ENCODE peak calls at places on chromosomes 11 and 22, in five cellular contexts. O is stimulated activated CD4-positive, alpha-beta T cell treated with anti-CD3 and anti-CD28 coated beads, Interleukin-1b, Interleukin-23, amount 100 ng/mL, for 4 hours; U is neural crest cell; B is colonic mucosa; P is head of caudate nucleus. J is an unnamed sample.

GRCh38 chr11:117953029-117953671 is 23.9 kb upstream of the TMPRSS13 start:
- DNase-seq in O (no peak), U (no peak), B (no peak), P (no peak), J (no peak)

GRCh38 chr11:132033051-132033450 is 662.6 kb downstream of the NTM start:
- DNase-seq in O (no peak), U (no peak), B (no peak), P (no peak), J (no peak)

GRCh38 chr11:45038923-45039322 is 88.2 kb upstream of the TP53I11 start:
- DNase-seq in O (no peak), U (no peak), B (no peak), P (no peak), J (no peak)

GRCh38 chr11:108960498-108960897 is 295.6 kb downstream of the DDX10 start:
- DNase-seq in O (no peak), U (no peak), B (no peak), P (peak; percentile 40), J (no peak)

GRCh38 chr11:68596231-68596630 is 88.1 kb upstream of the GAL start:
- DNase-seq in O (no peak), U (no peak), B (no peak), P (no peak), J (no peak)

GRCh38 chr11:7197469-7197868 is 54.2 kb upstream of the SYT9 start:
- DNase-seq in O (no peak), U (no peak), B (no peak), P (no peak), J (no peak)

GRCh38 chr11:33207408-33207985 is 46.2 kb upstream of the CSTF3 start:
- DNase-seq in O (no peak), U (no peak), B (no peak), P (no peak), J (no peak)

GRCh38 chr11:43518407-43519165 is 159.9 kb downstream of the TTC17 start:
- DNase-seq in O (no peak), U (no peak), B (no peak), P (no peak), J (no peak)

GRCh38 chr22:31947296-31947695 is 3.0 kb downstream of the YWHAH start:
- DNase-seq in O (peak; percentile 28), U (no peak), B (peak; percentile 53), P (no peak), J (no peak)

GRCh38 chr22:32849501-32849900 is 48.0 kb downstream of the TIMP3 start:
- DNase-seq in O (no peak), U (no peak), B (no peak), P (no peak), J (no peak)

GRCh38 chr11:94649925-94650623 is 82.9 kb downstream of the PIWIL4 start:
- DNase-seq in O (no peak), U (no peak), B (no peak), P (no peak), J (no peak)

GRCh38 chr11:124740277-124740882 is 638 bp downstream of the NRGN start:
- DNase-seq in O (peak; percentile 38), U (no peak), B (no peak), P (no peak), J (peak; percentile 25)

GRCh38 chr22:29814003-29814402 is 24.1 kb downstream of the ASCC2 start:
- DNase-seq in O (no peak), U (no peak), B (no peak), P (no peak), J (no peak)

GRCh38 chr11:58629857-58630256 is 7.4 kb downstream of the CNTF start:
- DNase-seq in O (no peak), U (no peak), B (peak; percentile 37), P (peak; percentile 20), J (peak; percentile 56)

GRCh38 chr22:27075028-27075678 is 417.8 kb downstream of the MIAT start:
- DNase-seq in O (no peak), U (no peak), B (no peak), P (no peak), J (no peak)

GRCh38 chr11:85914425-85914824 is 59.2 kb downstream of the CCDC83 start:
- DNase-seq in O (no peak), U (no peak), B (no peak), P (no peak), J (no peak)

GRCh38 chr22:48208894-48209293 is 1446.4 kb downstream of the TBC1D22A start:
- DNase-seq in O (no peak), U (no peak), B (no peak), P (no peak), J (no peak)

GRCh38 chr11:33490842-33491370 is 209.7 kb downstream of the C11orf91 start:
- DNase-seq in O (no peak), U (no peak), B (no peak), P (no peak), J (no peak)

GRCh38 chr22:33919591-33920501 is at the start of gene LARGE1:
- DNase-seq in O (no peak), U (peak; percentile 34), B (peak; percentile 47), P (no peak), J (peak; percentile 17)

GRCh38 chr22:23042179-23042578 is 28.1 kb upstream of the GNAZ start:
- DNase-seq in O (no peak), U (no peak), B (no peak), P (no peak), J (no peak)

GRCh38 chr11:34921156-34921555 is 4.7 kb downstream of the PDHX start:
- DNase-seq in O (no peak), U (no peak), B (no peak), P (no peak), J (no peak)

GRCh38 chr11:92837595-92837994 is 131.9 kb upstream of the MTNR1B start:
- DNase-seq in O (no peak), U (no peak), B (no peak), P (no peak), J (no peak)

GRCh38 chr22:19177164-19178064 is 1.1 kb downstream of the SLC25A1 start:
- DNase-seq in O (no peak), U (no peak), B (peak; percentile 25), P (no peak), J (no peak)

GRCh38 chr22:33405194-33405593 is 347.0 kb upstream of the SYN3 start:
- DNase-seq in O (no peak), U (no peak), B (no peak), P (no peak), J (no peak)

GRCh38 chr22:30272781-30273180 is 6.1 kb upstream of the OSM start:
- DNase-seq in O (no peak), U (no peak), B (no peak), P (no peak), J (no peak)

GRCh38 chr11:102927624-102927990 is 27.9 kb downstream of the MMP13 start:
- DNase-seq in O (no peak), U (no peak), B (no peak), P (no peak), J (no peak)

GRCh38 chr11:33690290-33691050 is 10.2 kb downstream of the C11orf91 start:
- DNase-seq in O (no peak), U (no peak), B (peak; percentile 54), P (peak; percentile 60), J (peak; percentile 88)